ENCODE peak calls at places on chromosomes 12 and 14, in four cellular contexts. J is left ventricle myocardium inferior, F is right lobe of liver, L is fibroblast of mammary gland. A is an unnamed sample.

GRCh38 chr14:58501214-58501816 is 73.8 kb downstream of the KIAA0586 start:
- DNase-seq in L (peak), J (no peak), F (no peak), A (peak)

GRCh38 chr12:46260153-46260912 is 8.5 kb downstream of the SLC38A1 start:
- DNase-seq in J (no peak), F (no peak), L (peak), A (peak)

GRCh38 chr12:108337235-108338223 is 1.6 kb downstream of the CMKLR1 start:
- DNase-seq in L (peak), J (no peak), F (no peak), A (peak)

GRCh38 chr12:9943244-9943643 is 11.1 kb upstream of the CLEC2A start:
- DNase-seq in L (peak), F (no peak), J (no peak), A (no peak)

GRCh38 chr12:45259732-45260480 is 44.0 kb downstream of the ANO6 start:
- DNase-seq in F (peak), L (peak), J (no peak), A (peak)

GRCh38 chr14:34203271-34203722 is 252.4 kb upstream of the EGLN3 start:
- DNase-seq in F (no peak), L (peak), J (no peak), A (no peak)

GRCh38 chr12:15164997-15165659 is 56.1 kb downstream of the RERG start:
- DNase-seq in L (peak), J (no peak), F (no peak), A (peak)

GRCh38 chr12:108602209-108602705 is 4.4 kb upstream of the TMEM119 start:
- DNase-seq in F (no peak), L (no peak), J (no peak), A (no peak)

GRCh38 chr14:48936352-48936751 is 649.8 kb downstream of the RPS29 start:
- DNase-seq in L (peak), F (no peak), J (no peak), A (peak)

GRCh38 chr12:49622501-49623141 is 740 bp upstream of the PRPF40B start:
- DNase-seq in L (peak), F (peak), J (no peak), A (no peak)

GRCh38 chr14:95518045-95518751 is 1.7 kb upstream of the SYNE3 start:
- DNase-seq in F (peak), J (no peak), L (no peak), A (peak)

GRCh38 chr12:54701940-54702592 is 53.9 kb upstream of the DCD start:
- DNase-seq in J (no peak), L (peak), F (no peak), A (peak)

GRCh38 chr14:71121711-71122110 is 214.5 kb downstream of the PCNX1 start:
- DNase-seq in L (no peak), F (no peak), J (no peak), A (no peak)

GRCh38 chr12:123995023-123995422 is 22.0 kb downstream of the ZNF664 start:
- DNase-seq in L (peak), J (no peak), F (no peak), A (peak)

GRCh38 chr14:93549578-93549977 is 118.8 kb downstream of the UNC79 start:
- DNase-seq in L (no peak), F (no peak), J (no peak), A (no peak)

GRCh38 chr12:14384783-14385638 is 19.5 kb downstream of the ATF7IP start:
- DNase-seq in J (no peak), L (peak), F (peak), A (peak)

GRCh38 chr14:22476005-22476751 is 112.8 kb downstream of the DAD1 start:
- DNase-seq in F (no peak), L (no peak), J (no peak), A (no peak)

GRCh38 chr12:66011731-66012130 is 118.8 kb downstream of the LLPH start:
- DNase-seq in F (no peak), L (peak), J (no peak), A (peak)

GRCh38 chr12:5257763-5258475 is 174.0 kb upstream of the NTF3 start:
- DNase-seq in J (no peak), L (no peak), F (no peak), A (no peak)

GRCh38 chr12:51163795-51164194 is 9.1 kb downstream of the TFCP2 start:
- DNase-seq in L (no peak), J (no peak), F (no peak), A (no peak)

GRCh38 chr14:22982013-22982476 is 306 bp downstream of the AJUBA start:
- DNase-seq in L (no peak), J (no peak), F (no peak), A (no peak)

GRCh38 chr12:3279832-3280231 is 202.7 kb downstream of the TSPAN9 start:
- DNase-seq in L (no peak), J (no peak), F (no peak), A (no peak)

GRCh38 chr14:86938356-86938755 is 1054.6 kb downstream of the GALC start:
- DNase-seq in F (no peak), L (no peak), J (no peak), A (no peak)

GRCh38 chr14:98889836-98890185 is 382.2 kb downstream of the BCL11B start:
- DNase-seq in J (no peak), F (no peak), L (no peak), A (no peak)

GRCh38 chr14:22263961-22264360 is 325.1 kb downstream of the DAD1 start:
- DNase-seq in F (no peak), L (no peak), J (no peak), A (no peak)

GRCh38 chr12:40692617-40693502 is 621 bp downstream of the CNTN1 start:
- DNase-seq in L (no peak), F (no peak), J (no peak), A (no peak)

GRCh38 chr12:2035421-2036080 is 17.2 kb upstream of the CACNA1C start:
- DNase-seq in J (no peak), F (no peak), L (no peak), A (no peak)

GRCh38 chr12:2039034-2039433 is 13.8 kb upstream of the CACNA1C start:
- DNase-seq in J (no peak), F (no peak), L (no peak), A (no peak)

GRCh38 chr12:2034633-2035420 is 18.0 kb upstream of the CACNA1C start:
- DNase-seq in F (peak), J (peak), L (peak), A (peak)
- H3K4me3 ChIP-seq in F (peak), J (peak), L (peak), A (peak)

DNA sequence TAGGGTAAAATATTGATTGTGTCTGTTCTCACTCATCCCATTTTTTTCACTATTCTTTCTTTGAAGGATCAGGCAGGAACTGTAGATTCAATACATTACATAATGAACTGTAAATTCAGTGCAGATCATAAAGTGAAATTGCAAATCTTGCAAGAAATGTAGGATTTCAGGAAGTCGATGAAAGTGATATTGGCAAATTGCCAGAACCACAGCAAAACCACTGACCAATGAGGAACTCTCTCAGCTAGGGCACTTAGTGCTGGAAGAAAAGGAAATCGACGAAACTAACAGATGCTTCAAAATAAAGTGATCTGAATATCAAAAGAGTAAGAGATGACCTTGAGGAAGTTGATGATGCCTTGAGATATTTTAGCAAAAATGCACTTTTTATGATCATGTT is 157.6 kb downstream of the AACS start:
- DNase-seq in F (no peak), J (no peak), L (no peak), A (no peak)
- TF ChIP-seq CTCF in F (no peak), J (no peak), L (no peak), A (no peak)

GRCh38 chr14:104115691-104116543 is 22.5 kb upstream of the KIF26A start:
- DNase-seq in L (no peak), F (peak), J (peak), A (no peak)
- H3K4me3 ChIP-seq in L (no peak), F (peak), J (peak), A (peak)

GRCh38 chr12:94100990-94101901 is 47.1 kb upstream of the PLXNC1 start:
- DNase-seq in F (peak), L (peak), J (peak), A (peak)
- TF ChIP-seq CTCF in F (peak), L (peak), J (peak), A (peak)